ENCODE peak calls at places on chromosomes 12 and 14, in seven cellular contexts. M is IMR-90, J is mesenchymal stem cell, Z is neuronal stem cell, A is mesendoderm, T is H1, C is trophoblast cell. G is an unnamed sample.

GRCh38 chr14:96130854-96131253 is 73.8 kb upstream of the BDKRB2 start:
- DNase-seq in J (peak), T (no peak), A (peak), C (peak), M (peak), Z (no peak), G (no peak)

GRCh38 chr14:63713058-63713457 is 14.8 kb downstream of the SGPP1 start:
- DNase-seq in M (no peak), Z (no peak), J (no peak), A (no peak), C (no peak), T (no peak), G (no peak)

GRCh38 chr12:122789637-122790036 is 15.3 kb downstream of the CCDC62 start:
- DNase-seq in J (no peak), M (no peak), Z (no peak), A (no peak), T (no peak), C (peak), G (no peak)

GRCh38 chr12:47082963-47083621 is 3.3 kb upstream of the AMIGO2 start:
- DNase-seq in C (peak), J (peak), M (peak), Z (no peak), T (no peak), A (peak), G (no peak)

GRCh38 chr12:102197789-102198188 is at the start of gene PMCH:
- DNase-seq in A (no peak), C (no peak), J (peak), Z (no peak), M (peak), T (no peak), G (no peak)

GRCh38 chr14:68675233-68675577 is 117.7 kb downstream of the ZFP36L1 start:
- DNase-seq in M (peak), A (no peak), T (no peak), C (no peak), J (no peak), Z (no peak), G (no peak)

GRCh38 chr12:116060765-116061164 is 216.7 kb downstream of the MED13L start:
- DNase-seq in J (peak), T (no peak), M (peak), C (no peak), A (no peak), Z (no peak), G (no peak)

GRCh38 chr12:100127766-100128508 is 14.7 kb downstream of the BLTP3B start:
- DNase-seq in Z (no peak), C (peak), M (peak), J (peak), A (no peak), T (no peak), G (no peak)

GRCh38 chr14:99628832-99629618 is 15.9 kb upstream of the HHIPL1 start:
- DNase-seq in C (peak), J (peak), M (peak), Z (peak), A (peak), T (peak), G (peak)

GRCh38 chr12:111180830-111181726 is 187.8 kb downstream of the PHETA1 start:
- DNase-seq in M (peak), T (no peak), Z (no peak), A (no peak), C (no peak), J (no peak), G (no peak)

GRCh38 chr12:95608252-95609033 is 57.2 kb upstream of the USP44 start:
- DNase-seq in Z (no peak), A (no peak), C (no peak), T (no peak), J (peak), M (peak), G (peak)

GRCh38 chr12:44603701-44604100 is 272.4 kb downstream of the NELL2 start:
- DNase-seq in A (no peak), M (no peak), Z (peak), T (no peak), C (no peak), J (no peak), G (no peak)
- H3K4ac ChIP-seq in A (no peak), M (no peak), Z (no peak), T (no peak), C (no peak), J (no peak), G (no peak)

GRCh38 chr14:75175677-75176141 is 703 bp downstream of the TMED10 start:
- DNase-seq in Z (no peak), C (no peak), M (peak), A (no peak), T (no peak), J (no peak), G (no peak)
- H3K4ac ChIP-seq in Z (no peak), C (peak), M (peak), A (no peak), T (no peak), J (peak), G (no peak)

GRCh38 chr12:94460594-94460959 is 910 bp upstream of the CEP83 start:
- DNase-seq in T (no peak), Z (no peak), A (no peak), J (no peak), C (peak), M (no peak), G (no peak)

GRCh38 chr12:94458882-94459772 is 540 bp downstream of the CEP83 start:
- DNase-seq in T (no peak), J (peak), M (peak), C (peak), A (peak), Z (peak), G (no peak)

GRCh38 chr12:94457331-94457730 is 2.3 kb downstream of the CEP83 start:
- DNase-seq in Z (no peak), M (no peak), T (no peak), C (no peak), J (no peak), A (no peak), G (no peak)

GRCh38 chr12:94459773-94460593 is at the start of gene CEP83:
- DNase-seq in C (peak), Z (peak), A (peak), J (peak), M (peak), T (peak), G (peak)
- H3K4ac ChIP-seq in C (peak), Z (no peak), A (peak), J (no peak), M (peak), T (peak), G (no peak)

DNA sequence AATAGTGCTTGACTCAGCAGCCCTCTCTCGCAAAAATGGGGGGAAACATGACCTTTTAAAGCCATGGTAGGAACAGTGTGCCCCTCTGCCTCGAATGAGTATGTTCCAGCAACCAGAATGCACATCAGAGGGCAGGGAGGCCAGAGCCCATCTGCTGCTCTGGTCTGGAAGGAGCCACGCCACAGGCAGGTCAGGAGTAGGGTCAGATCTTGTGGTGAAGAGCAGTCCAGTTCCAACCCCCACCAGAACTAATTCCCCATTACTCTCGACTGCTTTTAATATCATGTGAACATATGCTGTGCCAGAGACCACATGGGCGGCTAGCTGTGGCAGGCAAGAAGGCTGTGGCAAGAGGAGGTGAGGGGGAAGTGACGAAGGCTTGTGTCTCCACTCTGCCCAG is 34.6 kb upstream of the TMX1 start:
- DNase-seq in C (no peak), T (no peak), A (no peak), Z (no peak), J (no peak), M (no peak), G (no peak)
- H3K4ac ChIP-seq in C (no peak), T (peak), A (no peak), Z (no peak), J (no peak), M (no peak), G (no peak)